ENCODE peak calls at places on chromosomes 12 and 14, in six cellular contexts. C, W, K, L, F and S are unnamed samples.

GRCh38 chr14:21077672-21078071 is 7.6 kb downstream of the ARHGEF40 start:
- DNase-seq in C (no peak), W (no peak), K (no peak), L (no peak), F (no peak), S (no peak)

GRCh38 chr14:59688224-59689170 is 111.9 kb upstream of the CCDC175 start:
- DNase-seq in C (peak), W (peak), K (peak), L (peak), F (no peak), S (peak)

GRCh38 chr12:70292017-70292776 is 49.0 kb downstream of the CNOT2 start:
- DNase-seq in C (no peak), W (no peak), K (no peak), L (no peak), F (no peak), S (no peak)

GRCh38 chr12:46402861-46403731 is 30.5 kb upstream of the SLC38A2 start:
- DNase-seq in C (no peak), W (no peak), K (no peak), L (no peak), F (no peak), S (peak)

GRCh38 chr12:113333877-113334785 is 778 bp downstream of the SLC8B1 start:
- DNase-seq in C (no peak), W (no peak), K (no peak), L (no peak), F (no peak), S (no peak)

GRCh38 chr12:82325540-82326336 is 32.4 kb downstream of the CCDC59 start:
- DNase-seq in C (no peak), W (no peak), K (no peak), L (no peak), F (no peak), S (no peak)

GRCh38 chr12:128693771-128694170 is 130.0 kb downstream of the SLC15A4 start:
- DNase-seq in C (no peak), W (no peak), K (no peak), L (no peak), F (no peak), S (no peak)

GRCh38 chr12:128930591-128930990 is 77.3 kb downstream of the GLT1D1 start:
- DNase-seq in C (no peak), W (no peak), K (no peak), L (no peak), F (no peak), S (no peak)

DNA sequence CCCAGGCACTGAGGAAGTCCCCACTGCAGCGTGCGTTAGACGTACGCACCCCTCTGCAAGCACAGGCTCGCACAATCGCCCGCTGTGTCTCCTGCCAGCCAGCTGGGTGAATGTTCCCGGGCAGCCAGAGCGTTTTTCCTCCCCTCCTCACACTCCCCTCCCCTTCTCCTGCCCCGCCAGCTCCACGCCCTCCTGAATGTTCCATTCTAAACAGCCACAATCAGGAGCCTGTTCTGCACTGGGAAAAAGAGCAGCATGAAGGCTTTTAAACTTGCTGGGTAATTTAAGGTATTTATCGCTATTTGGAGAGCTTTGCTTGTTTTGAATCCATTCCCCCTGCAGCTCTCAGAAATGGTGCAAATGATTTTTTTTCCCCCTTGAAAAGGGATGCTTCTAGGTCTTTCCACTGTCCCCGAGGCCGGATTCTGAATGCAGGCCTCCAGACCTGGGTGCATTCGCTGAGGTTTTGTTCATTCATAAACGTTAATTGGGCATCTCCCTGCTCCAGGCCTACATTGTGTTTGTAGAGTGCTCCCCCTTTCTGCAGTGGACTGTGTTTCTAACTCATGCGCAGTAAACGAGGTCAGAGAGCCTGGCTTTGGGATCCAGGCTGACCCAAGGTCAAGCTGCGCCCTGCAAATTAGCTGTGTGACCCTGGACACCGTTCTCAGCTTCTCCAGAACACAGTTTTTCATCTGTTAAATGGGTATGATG is 212.5 kb downstream of the CHST11 start:
- DNase-seq in C (peak), W (peak), K (no peak), L (no peak), F (peak), S (no peak)
- TF ChIP-seq CTCF in C (peak), W (no peak), K (no peak), L (peak), F (no peak), S (peak)

GRCh38 chr14:26191666-26192065 is 406.2 kb downstream of the NOVA1 start:
- DNase-seq in C (no peak), W (no peak), K (no peak), L (no peak), F (no peak), S (no peak)

GRCh38 chr14:26187996-26188605 is 409.7 kb downstream of the NOVA1 start:
- DNase-seq in C (peak), W (no peak), K (peak), L (no peak), F (no peak), S (peak)

GRCh38 chr14:26194816-26195215 is 403.0 kb downstream of the NOVA1 start:
- DNase-seq in C (no peak), W (no peak), K (no peak), L (no peak), F (no peak), S (no peak)

GRCh38 chr14:26190644-26191043 is 407.2 kb downstream of the NOVA1 start:
- DNase-seq in C (peak), W (no peak), K (no peak), L (no peak), F (no peak), S (no peak)

DNA sequence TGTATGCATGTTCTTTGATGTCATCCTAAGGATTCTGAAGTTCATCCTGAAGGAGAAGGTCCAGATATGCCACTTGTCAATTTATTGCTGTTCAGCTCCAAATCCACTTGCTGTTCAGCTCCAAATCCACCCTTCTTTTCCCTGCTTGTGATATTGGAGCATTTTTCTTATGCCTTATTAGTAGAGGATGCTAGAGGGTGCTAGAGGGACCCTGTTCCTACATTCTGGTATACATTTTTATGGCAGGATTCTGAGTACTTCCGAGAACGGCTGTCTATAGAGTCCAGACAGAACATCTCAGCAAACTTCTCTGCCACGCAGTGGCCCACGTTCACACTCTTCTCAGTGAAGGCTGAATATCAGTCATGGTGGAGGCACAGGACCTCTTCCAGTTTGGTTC is 406.7 kb downstream of the NOVA1 start:
- DNase-seq in C (peak), W (no peak), K (no peak), L (no peak), F (no peak), S (no peak)
- TF ChIP-seq CTCF in C (peak), W (no peak), K (no peak), L (no peak), F (no peak), S (peak)

GRCh38 chr12:7161327-7161726 is 28.2 kb upstream of the PEX5 start:
- DNase-seq in C (no peak), W (no peak), K (no peak), L (no peak), F (no peak), S (no peak)

GRCh38 chr12:7161811-7162210 is 27.7 kb upstream of the PEX5 start:
- DNase-seq in C (peak), W (no peak), K (peak), L (no peak), F (no peak), S (peak)

GRCh38 chr12:7158866-7159600 is 28.9 kb downstream of the CLSTN3 start:
- DNase-seq in C (no peak), W (no peak), K (no peak), L (no peak), F (no peak), S (no peak)

GRCh38 chr12:7160183-7160582 is 29.3 kb upstream of the PEX5 start:
- DNase-seq in C (no peak), W (no peak), K (no peak), L (no peak), F (no peak), S (no peak)

GRCh38 chr12:7162691-7163114 is 26.8 kb upstream of the PEX5 start:
- DNase-seq in C (no peak), W (peak), K (no peak), L (no peak), F (no peak), S (no peak)
- TF ChIP-seq CTCF in C (peak), W (peak), K (peak), L (peak), F (no peak), S (peak)

GRCh38 chr12:72139411-72139810 is 132.8 kb upstream of the TRHDE start:
- DNase-seq in C (no peak), W (no peak), K (no peak), L (no peak), F (no peak), S (no peak)

GRCh38 chr12:72144553-72144952 is 127.6 kb upstream of the TRHDE start:
- DNase-seq in C (no peak), W (no peak), K (no peak), L (no peak), F (no peak), S (no peak)

GRCh38 chr12:72146495-72146894 is 125.7 kb upstream of the TRHDE start:
- DNase-seq in C (no peak), W (no peak), K (no peak), L (no peak), F (no peak), S (no peak)

GRCh38 chr12:72136792-72137191 is 135.4 kb upstream of the TRHDE start:
- DNase-seq in C (no peak), W (no peak), K (no peak), L (no peak), F (no peak), S (no peak)

GRCh38 chr12:72141381-72141780 is 130.8 kb upstream of the TRHDE start:
- DNase-seq in C (no peak), W (no peak), K (no peak), L (peak), F (no peak), S (no peak)
- TF ChIP-seq CTCF in C (no peak), W (peak), K (peak), L (peak), F (no peak), S (no peak)

DNA sequence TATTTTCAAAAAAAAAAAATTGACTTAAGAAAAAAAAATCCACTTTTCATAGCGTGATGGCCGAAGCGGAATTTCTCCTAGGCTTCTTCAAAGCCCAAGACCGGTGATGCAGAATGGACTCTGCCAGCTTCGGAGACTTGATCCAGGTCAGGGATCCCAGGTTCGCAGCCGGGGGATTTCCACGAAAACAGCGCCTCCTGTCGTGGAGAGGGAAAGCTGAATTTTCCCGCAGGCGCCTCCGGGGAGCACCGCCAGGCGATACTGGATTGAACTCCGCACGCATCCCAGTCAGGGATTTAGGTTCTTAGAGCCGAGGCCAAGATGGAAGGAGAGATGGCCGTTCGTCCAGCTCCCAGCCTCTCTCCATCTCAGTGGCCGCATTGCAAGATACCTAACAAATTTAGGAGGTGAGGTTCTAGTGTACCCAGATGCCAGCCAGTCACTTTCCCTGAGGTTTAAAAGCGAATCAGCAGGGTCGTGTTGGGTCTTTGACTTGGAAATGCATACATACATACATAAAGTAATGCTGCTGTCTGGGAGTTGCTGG is 2.2 kb downstream of the TTC6 start:
- DNase-seq in C (peak), W (peak), K (no peak), L (no peak), F (no peak), S (peak)
- TF ChIP-seq CTCF in C (peak), W (peak), K (peak), L (peak), F (no peak), S (peak)

GRCh38 chr12:114355389-114356088 is 50.4 kb downstream of the TBX5 start:
- DNase-seq in C (peak), W (peak), K (no peak), L (no peak), F (no peak), S (no peak)
- TF ChIP-seq CTCF in C (peak), W (no peak), K (peak), L (peak), F (no peak), S (no peak)

GRCh38 chr12:127324681-127325080 is 942.3 kb upstream of the TMEM132C start:
- DNase-seq in C (no peak), W (no peak), K (no peak), L (no peak), F (no peak), S (no peak)
- TF ChIP-seq CTCF in C (no peak), W (no peak), K (no peak), L (no peak), F (no peak), S (no peak)

GRCh38 chr14:62117010-62117717 is 354.9 kb downstream of the SNAPC1 start:
- DNase-seq in C (peak), W (peak), K (peak), L (peak), F (peak), S (peak)
- TF ChIP-seq CTCF in C (peak), W (peak), K (peak), L (peak), F (no peak), S (peak)

GRCh38 chr12:87270894-87271293 is 758.3 kb downstream of the C12orf50 start:
- DNase-seq in C (peak), W (no peak), K (peak), L (no peak), F (no peak), S (peak)

DNA sequence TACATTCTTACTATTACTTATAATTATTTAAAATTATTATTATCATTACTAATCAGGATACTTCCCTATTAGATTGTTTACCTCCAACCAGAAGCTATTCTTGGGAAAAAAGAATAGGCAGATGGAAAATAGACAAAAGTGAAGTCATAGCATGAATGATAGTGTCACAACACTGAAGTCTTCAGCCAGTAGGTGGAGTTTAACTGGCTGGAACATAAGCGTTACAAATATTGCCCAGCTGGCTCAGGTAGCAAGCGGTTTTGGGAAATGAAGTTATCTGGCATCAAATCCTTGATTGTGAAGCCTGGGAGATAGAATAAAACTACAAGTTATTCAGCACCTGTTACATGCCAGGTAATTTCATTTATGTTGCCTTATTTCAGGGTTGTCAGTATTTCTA is 762.9 kb downstream of the C12orf50 start:
- DNase-seq in C (no peak), W (no peak), K (no peak), L (no peak), F (no peak), S (no peak)
- TF ChIP-seq CTCF in C (no peak), W (no peak), K (no peak), L (no peak), F (no peak), S (no peak)